ENCODE peak calls at places on chromosomes 5 and 9, in seven cellular contexts. M, N, G, Q, U, H and E are unnamed samples.

GRCh38 chr9:86082870-86083269 is 16.5 kb downstream of the GOLM1 start:
- DNase-seq in M (no peak), N (no peak), G (peak; percentile 89), Q (no peak), U (no peak), H (peak; percentile 97), E (no peak)

GRCh38 chr5:149153751-149154610 is 12.7 kb downstream of the ABLIM3 start:
- DNase-seq in M (no peak), N (no peak), G (no peak), Q (no peak), U (no peak), H (peak; percentile 60), E (peak; percentile 40)

GRCh38 chr5:174453690-174454089 is 270.7 kb upstream of the MSX2 start:
- DNase-seq in M (no peak), N (no peak), G (no peak), Q (no peak), U (no peak), H (no peak), E (no peak)

GRCh38 chr5:56409331-56410190 is 176.4 kb upstream of the ANKRD55 start:
- DNase-seq in M (no peak), N (peak; percentile 67), G (no peak), Q (no peak), U (peak; percentile 37), H (no peak), E (peak; percentile 97)

GRCh38 chr5:95861221-95861857 is 38.8 kb upstream of the GLRX start:
- DNase-seq in M (peak; percentile 74), N (peak; percentile 96), G (no peak), Q (no peak), U (peak; percentile 93), H (peak; percentile 67), E (no peak)

GRCh38 chr9:99222416-99223280 is 566 bp downstream of the SEC61B start:
- DNase-seq in M (no peak), N (no peak), G (no peak), Q (no peak), U (peak; percentile 6), H (no peak), E (peak; percentile 14)

GRCh38 chr9:93576296-93577044 is at the start of gene PHF2:
- DNase-seq in M (no peak), N (no peak), G (no peak), Q (no peak), U (no peak), H (peak; percentile 79), E (peak; percentile 42)

GRCh38 chr9:98732801-98733200 is 24.1 kb upstream of the GABBR2 start:
- DNase-seq in M (no peak), N (no peak), G (no peak), Q (no peak), U (no peak), H (no peak), E (no peak)

GRCh38 chr9:107131108-107131799 is 151.8 kb upstream of the RAD23B start:
- DNase-seq in M (no peak), N (peak; percentile 44), G (peak; percentile 7), Q (no peak), U (no peak), H (peak; percentile 97), E (peak; percentile 96)

GRCh38 chr9:91395106-91395552 is 28.5 kb downstream of the NFIL3 start:
- DNase-seq in M (no peak), N (peak; percentile 77), G (no peak), Q (no peak), U (no peak), H (no peak), E (no peak)

GRCh38 chr5:73393606-73394489 is 54.7 kb downstream of the FOXD1 start:
- DNase-seq in M (no peak), N (no peak), G (no peak), Q (no peak), U (no peak), H (peak; percentile 68), E (no peak)

GRCh38 chr9:114033397-114034103 is 44.5 kb downstream of the AMBP start:
- DNase-seq in M (no peak), N (no peak), G (no peak), Q (no peak), U (no peak), H (peak; percentile 16), E (peak; percentile 54)

GRCh38 chr5:132321109-132321721 is 27.0 kb downstream of the SLC22A4 start:
- DNase-seq in M (no peak), N (no peak), G (no peak), Q (no peak), U (no peak), H (no peak), E (no peak)